ENCODE peak calls at places on chromosomes 2 and 18, in nine cellular contexts. H is sciatic nerve, K is mucosa of gallbladder, E is stomach, J is DMS79 treated with DMSO at 0.1 percent for 48 hours, D is NCI-H1092, R is GM10248, Q is NCI-H748 treated with DMSO at 0.1 percent for 48 hours, Z is progenitor cell of endocrine pancreas. S is an unnamed sample.

GRCh38 chr2:216024779-216025178 is 11.4 kb upstream of the MREG start:
- DNase-seq in H (no peak), K (no peak), E (no peak), J (no peak), D (no peak), R (no peak), Q (no peak), Z (no peak), S (no peak)

GRCh38 chr2:138707424-138708074 is 72.6 kb downstream of the NXPH2 start:
- DNase-seq in H (no peak), K (no peak), E (no peak), J (no peak), D (no peak), R (no peak), Q (no peak), Z (no peak), S (no peak)

GRCh38 chr2:216775043-216775453 is 79.7 kb upstream of the IGFBP5 start:
- DNase-seq in H (no peak), K (no peak), E (no peak), J (no peak), D (no peak), R (no peak), Q (no peak), Z (no peak), S (no peak)

GRCh38 chr18:67154979-67155378 is 361.5 kb downstream of the DSEL start:
- DNase-seq in H (no peak), K (no peak), E (no peak), J (no peak), D (no peak), R (no peak), Q (no peak), Z (no peak), S (no peak)

GRCh38 chr2:169877406-169877805 is 50.2 kb downstream of the UBR3 start:
- DNase-seq in H (no peak), K (no peak), E (no peak), J (no peak), D (no peak), R (peak), Q (no peak), Z (no peak), S (no peak)

GRCh38 chr2:113068706-113069485 is 1.1 kb downstream of the IL1F10 start:
- DNase-seq in H (no peak), K (no peak), E (no peak), J (no peak), D (no peak), R (no peak), Q (no peak), Z (no peak), S (no peak)

GRCh38 chr2:6977095-6977777 is 60.0 kb downstream of the RNF144A start:
- DNase-seq in H (no peak), K (peak), E (peak), J (peak), D (peak), R (no peak), Q (peak), Z (no peak), S (no peak)

GRCh38 chr18:12376034-12376717 is 851 bp downstream of the AFG3L2 start:
- DNase-seq in H (no peak), K (no peak), E (peak), J (peak), D (no peak), R (peak), Q (peak), Z (no peak), S (no peak)

GRCh38 chr2:74966893-74967292 is 8.4 kb downstream of the POLE4 start:
- DNase-seq in H (no peak), K (no peak), E (no peak), J (no peak), D (no peak), R (no peak), Q (no peak), Z (no peak), S (no peak)

GRCh38 chr2:62152000-62152399 is 43.9 kb upstream of the B3GNT2 start:
- DNase-seq in H (no peak), K (no peak), E (no peak), J (no peak), D (no peak), R (no peak), Q (no peak), Z (no peak), S (no peak)

GRCh38 chr2:205675861-205676516 is 6.3 kb upstream of the NRP2 start:
- DNase-seq in H (no peak), K (no peak), E (no peak), J (peak), D (peak), R (no peak), Q (peak), Z (no peak), S (no peak)

GRCh38 chr2:64101141-64101591 is 43.1 kb downstream of the PELI1 start:
- DNase-seq in H (no peak), K (no peak), E (no peak), J (no peak), D (no peak), R (peak), Q (no peak), Z (no peak), S (no peak)

GRCh38 chr2:71742953-71743601 is 289.7 kb downstream of the DYSF start:
- DNase-seq in H (peak), K (peak), E (no peak), J (no peak), D (no peak), R (no peak), Q (no peak), Z (no peak), S (no peak)

GRCh38 chr18:69757733-69758132 is 189.9 kb downstream of the CD226 start:
- DNase-seq in H (no peak), K (no peak), E (no peak), J (no peak), D (no peak), R (no peak), Q (no peak), Z (no peak), S (no peak)

GRCh38 chr18:55452123-55452611 is 135.8 kb downstream of the TCF4 start:
- DNase-seq in H (no peak), K (no peak), E (no peak), J (no peak), D (no peak), R (no peak), Q (no peak), Z (no peak), S (no peak)

GRCh38 chr2:240956161-240956934 is 42.1 kb upstream of the SNED1 start:
- DNase-seq in H (peak), K (no peak), E (peak), J (no peak), D (no peak), R (no peak), Q (no peak), Z (peak), S (no peak)

GRCh38 chr2:15313657-15314056 is 247.5 kb downstream of the NBAS start:
- DNase-seq in H (no peak), K (no peak), E (no peak), J (no peak), D (no peak), R (peak), Q (no peak), Z (no peak), S (no peak)

GRCh38 chr18:10926565-10927194 is 222.7 kb downstream of the PIEZO2 start:
- DNase-seq in H (no peak), K (no peak), E (no peak), J (no peak), D (no peak), R (no peak), Q (no peak), Z (no peak), S (no peak)

GRCh38 chr18:48079885-48080284 is 149.4 kb upstream of the SMAD2 start:
- DNase-seq in H (no peak), K (no peak), E (no peak), J (no peak), D (no peak), R (no peak), Q (no peak), Z (no peak), S (no peak)

GRCh38 chr2:127700527-127701192 is 637 bp upstream of the SFT2D3 start:
- DNase-seq in H (peak), K (peak), E (peak), J (peak), D (no peak), R (peak), Q (no peak), Z (no peak), S (no peak)

GRCh38 chr2:18396328-18396727 is 164.1 kb downstream of the RDH14 start:
- DNase-seq in H (no peak), K (no peak), E (no peak), J (no peak), D (no peak), R (no peak), Q (no peak), Z (no peak), S (no peak)

GRCh38 chr2:177397501-177398289 is 5.1 kb downstream of the AGPS start:
- DNase-seq in H (no peak), K (no peak), E (no peak), J (no peak), D (no peak), R (no peak), Q (no peak), Z (no peak), S (no peak)

GRCh38 chr2:214201892-214202291 is 209.0 kb upstream of the VWC2L start:
- DNase-seq in H (no peak), K (no peak), E (no peak), J (no peak), D (no peak), R (no peak), Q (no peak), Z (no peak), S (no peak)

GRCh38 chr2:25161055-25161781 is 7.2 kb downstream of the POMC start:
- DNase-seq in H (peak), K (peak), E (peak), J (no peak), D (no peak), R (peak), Q (no peak), Z (no peak), S (peak)

GRCh38 chr18:74175658-74176057 is 27.3 kb downstream of the TIMM21 start:
- DNase-seq in H (no peak), K (no peak), E (no peak), J (no peak), D (no peak), R (no peak), Q (peak), Z (no peak), S (no peak)

GRCh38 chr2:164967781-164968228 is 12.5 kb upstream of the SLC38A11 start:
- DNase-seq in H (no peak), K (no peak), E (no peak), J (no peak), D (no peak), R (no peak), Q (no peak), Z (no peak), S (no peak)

GRCh38 chr2:85743304-85743978 is 10.3 kb upstream of the ATOH8 start:
- DNase-seq in H (peak), K (no peak), E (no peak), J (no peak), D (no peak), R (no peak), Q (no peak), Z (no peak), S (no peak)

GRCh38 chr18:12652861-12653401 is 5.0 kb downstream of the SPIRE1 start:
- DNase-seq in H (no peak), K (no peak), E (no peak), J (no peak), D (no peak), R (no peak), Q (no peak), Z (no peak), S (no peak)

GRCh38 chr18:31512203-31512764 is 14.3 kb downstream of the DSG2 start:
- DNase-seq in H (no peak), K (peak), E (peak), J (no peak), D (no peak), R (no peak), Q (no peak), Z (no peak), S (no peak)

GRCh38 chr2:238739668-238740067 is 108.2 kb upstream of the TWIST2 start:
- DNase-seq in H (no peak), K (no peak), E (no peak), J (no peak), D (no peak), R (no peak), Q (no peak), Z (no peak), S (no peak)

GRCh38 chr18:48803951-48804855 is 146.6 kb downstream of the SMAD7 start:
- DNase-seq in H (peak), K (no peak), E (peak), J (no peak), D (no peak), R (no peak), Q (no peak), Z (no peak), S (peak)

S was measured in chondrocyte.